ENCODE peak calls at places on chromosomes 7 and 10, in eight cellular contexts. H, P, N, O, E, T, Q and W are unnamed samples.

GRCh38 chr7:116525298-116525912 is 569 bp downstream of the CAV1 start:
- DNase-seq in H (peak), P (no peak), N (peak), O (no peak), E (peak), T (peak), Q (no peak), W (peak)

GRCh38 chr7:37083311-37084096 is 359.2 kb upstream of the AOAH start:
- DNase-seq in H (no peak), P (no peak), N (no peak), O (peak), E (no peak), T (no peak), Q (no peak), W (no peak)

GRCh38 chr10:48363617-48364355 is 57.3 kb downstream of the MAPK8 start:
- DNase-seq in H (no peak), P (no peak), N (peak), O (peak), E (peak), T (peak), Q (peak), W (peak)

GRCh38 chr7:92639213-92639896 is 49.2 kb upstream of the FAM133B start:
- DNase-seq in H (no peak), P (no peak), N (no peak), O (no peak), E (no peak), T (no peak), Q (no peak), W (no peak)

GRCh38 chr10:102643346-102644065 is 773 bp upstream of the TRIM8 start:
- DNase-seq in H (peak), P (peak), N (peak), O (peak), E (peak), T (peak), Q (peak), W (peak)

GRCh38 chr7:44969701-44970494 is 8.9 kb downstream of the MYO1G start:
- DNase-seq in H (peak), P (no peak), N (no peak), O (no peak), E (no peak), T (no peak), Q (no peak), W (no peak)

GRCh38 chr7:81743665-81744064 is 26.2 kb downstream of the HGF start:
- DNase-seq in H (no peak), P (no peak), N (no peak), O (no peak), E (no peak), T (no peak), Q (no peak), W (no peak)

GRCh38 chr10:132904814-132905649 is 37.3 kb downstream of the CFAP46 start:
- DNase-seq in H (peak), P (no peak), N (no peak), O (no peak), E (no peak), T (no peak), Q (no peak), W (no peak)